ENCODE peak calls at places on chromosomes 11 and 22, in seven cellular contexts. A, Z, X, I, G, P and W are unnamed samples.

GRCh38 chr11:60842688-60843605 is 1.0 kb downstream of the CCDC86 start:
- DNase-seq in I (no peak), P (no peak), G (peak; percentile 43), A (no peak), Z (no peak), X (no peak), W (no peak)

GRCh38 chr11:63670077-63670737 is 969 bp downstream of the ATL3 start:
- DNase-seq in A (peak; percentile 28), P (no peak), I (no peak), G (peak; percentile 70), Z (no peak), X (no peak), W (no peak)

GRCh38 chr11:79007811-79008294 is 433.0 kb downstream of the TENM4 start:
- DNase-seq in Z (peak; percentile 16), X (no peak), P (no peak), G (no peak), I (no peak), A (no peak), W (no peak)

GRCh38 chr22:23376256-23376655 is 195.9 kb downstream of the BCR start:
- DNase-seq in A (peak; percentile 57), X (no peak), G (peak; percentile 25), P (no peak), Z (no peak), I (peak; percentile 63), W (peak; percentile 50)

GRCh38 chr11:6480299-6480914 is 724 bp downstream of the ARFIP2 start:
- DNase-seq in Z (no peak), X (no peak), G (no peak), P (no peak), I (no peak), A (no peak), W (no peak)

GRCh38 chr11:8036002-8036802 is 44.8 kb upstream of the TUB start:
- DNase-seq in X (no peak), I (no peak), P (peak; percentile 10), Z (peak; percentile 60), A (no peak), G (no peak), W (no peak)

GRCh38 chr11:2700415-2701211 is 819 bp upstream of the KCNQ1OT1 start:
- DNase-seq in P (peak; percentile 44), G (peak; percentile 25), A (peak; percentile 62), I (peak; percentile 74), Z (peak; percentile 78), X (peak; percentile 41), W (peak; percentile 50)

GRCh38 chr11:110763249-110764011 is 51.2 kb upstream of the ARHGAP20 start:
- DNase-seq in Z (no peak), I (no peak), X (no peak), A (no peak), P (no peak), G (peak; percentile 89), W (no peak)

GRCh38 chr11:132054822-132055221 is 684.4 kb downstream of the NTM start:
- DNase-seq in X (no peak), G (peak; percentile 88), A (no peak), P (no peak), I (no peak), Z (no peak), W (no peak)

GRCh38 chr22:21450858-21451331 is 16.3 kb upstream of the TMEM191C start:
- DNase-seq in Z (peak; percentile 50), G (no peak), P (no peak), A (no peak), X (no peak), I (no peak), W (peak; percentile 2)

GRCh38 chr11:15146271-15147003 is 31.7 kb downstream of the INSC start:
- DNase-seq in G (peak; percentile 70), Z (no peak), A (no peak), I (no peak), P (no peak), X (no peak), W (no peak)

DNA sequence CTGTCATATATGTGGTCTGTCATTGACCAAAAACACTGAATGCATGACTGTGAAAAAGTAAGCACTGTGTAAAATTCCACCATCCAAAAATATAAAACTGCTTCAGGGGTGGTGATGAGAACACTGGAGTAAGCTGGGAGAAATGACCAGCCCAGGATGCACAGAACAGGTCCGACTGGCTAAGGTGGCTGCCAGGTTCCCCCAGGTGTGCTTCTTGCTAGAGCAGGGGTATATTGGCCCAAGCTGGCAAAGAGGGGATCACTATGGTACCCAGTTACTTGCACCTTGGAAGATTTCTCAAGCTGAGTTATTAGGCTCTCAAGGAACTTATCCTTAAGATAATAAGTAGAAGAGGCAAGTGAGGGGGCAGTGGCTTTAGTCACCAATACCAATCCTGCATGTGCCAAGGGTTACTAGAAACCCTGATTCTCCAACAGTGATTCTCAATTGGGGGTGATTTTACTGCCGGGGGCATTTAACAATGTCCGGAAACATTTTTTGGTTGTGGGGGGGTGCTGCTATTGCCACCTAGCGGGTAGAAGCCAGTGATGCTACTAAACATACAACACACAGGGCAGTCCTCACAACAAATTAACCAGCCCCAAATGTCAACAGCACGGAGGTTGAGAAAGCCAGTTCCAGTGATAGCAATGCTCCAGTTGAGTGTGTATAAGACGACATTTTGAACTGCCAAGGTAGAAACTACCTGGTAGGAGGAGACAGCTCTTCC is 15.7 kb downstream of the SNU13 start:
- DNase-seq in P (no peak), I (no peak), A (no peak), G (no peak), Z (no peak), X (no peak), W (no peak)
- TF ChIP-seq CTCF in P (peak; percentile 22), I (peak; percentile 34), A (peak; percentile 37), G (peak; percentile 18), Z (peak; percentile 35), X (no peak), W (no peak)

GRCh38 chr11:77049081-77049480 is 14.9 kb downstream of the B3GNT6 start:
- DNase-seq in P (no peak), I (no peak), G (no peak), X (no peak), A (no peak), Z (no peak), W (no peak)

GRCh38 chr11:77044886-77045285 is 10.7 kb downstream of the B3GNT6 start:
- DNase-seq in G (no peak), A (no peak), Z (no peak), X (no peak), P (no peak), I (no peak), W (no peak)

GRCh38 chr11:77046060-77046501 is 11.9 kb downstream of the B3GNT6 start:
- DNase-seq in P (no peak), G (peak; percentile 20), Z (no peak), A (peak; percentile 75), I (peak; percentile 87), X (no peak), W (peak; percentile 77)

GRCh38 chr11:77044356-77044755 is 10.2 kb downstream of the B3GNT6 start:
- DNase-seq in X (no peak), Z (no peak), G (no peak), I (no peak), A (no peak), P (no peak), W (no peak)

DNA sequence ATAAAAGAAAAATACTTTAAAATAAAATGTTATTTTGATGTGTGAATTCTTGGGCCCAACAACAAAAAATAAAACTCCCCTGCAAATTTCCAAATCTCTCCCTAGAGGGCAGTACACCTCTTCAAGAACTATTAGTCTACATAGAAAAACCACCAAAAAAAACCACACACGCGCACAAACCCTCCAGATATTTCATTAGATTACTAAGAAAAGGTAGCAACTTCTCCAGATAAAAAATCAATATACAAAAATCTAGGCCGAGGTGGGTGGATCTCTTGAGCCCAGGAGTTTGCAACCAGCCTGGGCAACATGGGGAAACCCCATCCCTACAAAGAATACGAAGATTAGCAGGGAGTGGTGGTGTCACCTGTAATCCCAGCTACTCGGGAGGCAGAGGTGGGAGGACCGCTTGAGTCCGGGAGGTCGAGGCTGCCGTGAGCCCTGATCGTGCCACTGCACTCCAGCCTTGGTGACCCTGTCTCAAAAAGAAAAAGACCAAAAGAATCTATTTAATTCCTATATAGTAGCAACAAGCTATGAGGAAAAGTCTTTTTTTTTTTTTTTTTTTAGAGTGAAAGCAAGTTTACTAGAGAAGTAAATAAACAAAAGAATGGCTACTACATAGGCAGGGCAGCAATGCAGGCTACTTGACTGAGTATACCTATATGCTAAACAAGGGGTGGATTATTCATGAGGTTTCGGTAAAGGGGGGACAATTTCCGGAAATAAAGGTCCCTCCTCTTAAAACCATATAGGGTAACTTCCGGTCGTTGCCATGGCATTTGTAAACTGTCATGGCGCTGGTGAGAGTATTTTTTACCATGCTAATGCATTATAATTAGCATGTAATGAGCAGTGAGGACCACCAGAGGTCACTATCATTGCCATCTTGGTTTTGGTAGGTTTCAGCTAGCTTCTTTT is 13.1 kb downstream of the B3GNT6 start:
- DNase-seq in G (peak; percentile 98), P (peak; percentile 73), I (peak; percentile 54), X (peak; percentile 64), Z (no peak), A (peak; percentile 73), W (peak; percentile 74)
- TF ChIP-seq CTCF in G (peak; percentile 66), P (peak; percentile 58), I (peak; percentile 69), X (peak; percentile 82), Z (peak; percentile 80), A (peak; percentile 66), W (peak; percentile 60)

GRCh38 chr11:34415538-34415937 is 23.2 kb upstream of the CAT start:
- DNase-seq in G (no peak), P (no peak), Z (no peak), I (no peak), X (no peak), A (no peak), W (no peak)

GRCh38 chr11:34416746-34417145 is 22.0 kb upstream of the CAT start:
- DNase-seq in X (no peak), A (no peak), G (peak; percentile 21), I (no peak), Z (no peak), P (no peak), W (no peak)

GRCh38 chr11:34416088-34416487 is 22.6 kb upstream of the CAT start:
- DNase-seq in G (no peak), A (no peak), I (no peak), P (no peak), X (no peak), Z (no peak), W (no peak)

GRCh38 chr11:34419158-34419557 is 19.6 kb upstream of the CAT start:
- DNase-seq in I (no peak), X (no peak), A (no peak), Z (no peak), P (no peak), G (no peak), W (no peak)

GRCh38 chr11:34417203-34417602 is 21.5 kb upstream of the CAT start:
- DNase-seq in Z (no peak), P (no peak), X (no peak), G (no peak), A (no peak), I (no peak), W (no peak)
- TF ChIP-seq CTCF in Z (peak; percentile 21), P (no peak), X (no peak), G (no peak), A (no peak), I (no peak), W (no peak)

DNA sequence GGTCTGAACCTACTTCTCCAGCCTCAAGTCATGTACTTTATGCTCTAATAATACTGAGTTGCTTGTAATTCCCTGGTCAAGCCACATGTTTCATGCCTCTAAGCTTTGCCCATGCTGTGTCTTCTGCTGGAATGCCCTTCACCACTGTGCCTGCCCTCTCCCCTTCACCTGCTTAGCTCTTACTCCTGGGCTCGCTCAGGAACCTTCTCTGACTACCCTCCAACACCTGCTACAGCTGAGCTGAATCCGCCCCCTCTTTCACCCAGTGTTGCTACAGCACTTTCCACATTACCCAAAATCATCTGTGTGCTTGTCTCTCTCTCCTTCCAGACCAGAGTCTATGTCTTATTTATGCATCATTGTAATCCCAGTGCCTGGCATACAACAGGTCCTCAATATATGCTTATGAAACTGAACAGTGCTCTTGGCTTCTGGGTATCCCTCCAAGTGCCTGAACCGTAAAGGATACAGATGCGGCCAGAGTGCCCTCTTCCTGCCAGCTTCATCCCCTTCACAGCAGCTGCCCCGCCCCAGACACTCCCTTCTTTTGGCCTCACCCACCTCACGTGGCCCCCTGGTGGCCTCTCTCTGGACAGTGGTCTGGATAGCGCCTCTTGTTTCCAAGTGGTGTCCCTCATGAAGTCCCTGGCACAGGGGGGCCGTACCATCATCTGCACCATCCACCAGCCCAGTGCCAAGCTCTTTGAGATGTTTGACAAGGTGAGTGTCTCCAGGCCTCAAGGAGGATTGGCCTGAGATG is 7.1 kb downstream of the ABCG4 start:
- DNase-seq in I (peak; percentile 75), P (no peak), G (no peak), A (no peak), Z (no peak), X (no peak), W (peak; percentile 26)
- TF ChIP-seq CTCF in I (peak; percentile 84), P (no peak), G (no peak), A (no peak), Z (peak; percentile 50), X (no peak), W (no peak)